ENCODE peak calls at places on chromosome 16, in ten cellular contexts. P is ecto neural progenitor cell, H is ELF-1, V is bronchial epithelial cell, O is esophagus muscularis mucosa, I is left cardiac atrium, F is esophagus squamous epithelium, B is GM12891, Z is AG08396, J is cardiac septum. M is an unnamed sample.

GRCh38 chr16:83955218-83956130 is 2.4 kb downstream of the OSGIN1 start:
- DNase-seq in P (no peak), H (no peak), V (no peak), O (no peak), I (no peak), F (no peak), B (no peak), Z (no peak), J (no peak), M (peak; percentile 57)

GRCh38 chr16:75251280-75252048 is at the start of gene BCAR1:
- DNase-seq in P (peak; percentile 97), H (peak; percentile 91), V (peak; percentile 58), O (peak; percentile 96), I (peak; percentile 93), F (no peak), B (peak; percentile 95), Z (peak; percentile 92), J (peak; percentile 91), M (peak; percentile 92)

GRCh38 chr16:86498155-86498651 is 12.1 kb upstream of the FOXF1 start:
- DNase-seq in P (no peak), H (no peak), V (no peak), O (no peak), I (no peak), F (no peak), B (no peak), Z (peak; percentile 45), J (no peak), M (no peak)

GRCh38 chr16:23509763-23510153 is 536 bp downstream of the GGA2 start:
- DNase-seq in P (peak; percentile 79), H (peak; percentile 18), V (no peak), O (no peak), I (peak; percentile 40), F (no peak), B (no peak), Z (peak; percentile 31), J (no peak), M (peak; percentile 71)

GRCh38 chr16:71985262-71985974 is 14.8 kb downstream of the PKD1L3 start:
- DNase-seq in P (no peak), H (no peak), V (no peak), O (no peak), I (no peak), F (no peak), B (no peak), Z (no peak), J (no peak), M (no peak)

GRCh38 chr16:1335211-1335971 is 1.9 kb downstream of the BAIAP3 start:
- DNase-seq in P (no peak), H (no peak), V (no peak), O (no peak), I (no peak), F (no peak), B (no peak), Z (no peak), J (no peak), M (no peak)

GRCh38 chr16:10949424-10949970 is 5.1 kb downstream of the CLEC16A start:
- DNase-seq in P (no peak), H (peak; percentile 80), V (no peak), O (no peak), I (no peak), F (no peak), B (no peak), Z (no peak), J (no peak), M (peak; percentile 26)

GRCh38 chr16:68401871-68402747 is 46.2 kb downstream of the SMPD3 start:
- DNase-seq in P (no peak), H (no peak), V (peak; percentile 52), O (no peak), I (no peak), F (no peak), B (no peak), Z (peak; percentile 61), J (no peak), M (peak; percentile 93)

GRCh38 chr16:49120631-49121030 is 161.0 kb downstream of the CBLN1 start:
- DNase-seq in P (no peak), H (no peak), V (peak; percentile 22), O (no peak), I (no peak), F (no peak), B (no peak), Z (no peak), J (no peak), M (no peak)

GRCh38 chr16:69921125-69921524 is 30.0 kb upstream of the CLEC18A start:
- DNase-seq in P (no peak), H (no peak), V (no peak), O (no peak), I (no peak), F (no peak), B (no peak), Z (no peak), J (peak; percentile 5), M (no peak)

GRCh38 chr16:22380529-22380928 is 6.1 kb upstream of the CDR2 start:
- DNase-seq in P (no peak), H (no peak), V (no peak), O (no peak), I (no peak), F (no peak), B (no peak), Z (no peak), J (no peak), M (peak; percentile 37)

GRCh38 chr16:83624436-83625120 is 183.2 kb upstream of the HSBP1 start:
- DNase-seq in P (no peak), H (peak; percentile 74), V (no peak), O (peak; percentile 80), I (no peak), F (no peak), B (no peak), Z (no peak), J (no peak), M (no peak)

GRCh38 chr16:2148714-2149629 is 547 bp downstream of the RAB26 start:
- DNase-seq in P (no peak), H (peak; percentile 41), V (peak; percentile 4), O (no peak), I (no peak), F (no peak), B (no peak), Z (no peak), J (no peak), M (peak; percentile 61)

GRCh38 chr16:76193851-76194620 is 83.2 kb upstream of the CNTNAP4 start:
- DNase-seq in P (no peak), H (no peak), V (peak; percentile 3), O (no peak), I (no peak), F (no peak), B (no peak), Z (no peak), J (no peak), M (no peak)

GRCh38 chr16:23786964-23787571 is 32.2 kb downstream of the CHP2 start:
- DNase-seq in P (no peak), H (peak; percentile 20), V (no peak), O (no peak), I (no peak), F (no peak), B (no peak), Z (no peak), J (no peak), M (no peak)

GRCh38 chr16:10828851-10829331 is 10.3 kb upstream of the TVP23A start:
- DNase-seq in P (no peak), H (peak; percentile 23), V (peak; percentile 73), O (peak; percentile 95), I (peak; percentile 97), F (no peak), B (no peak), Z (peak; percentile 74), J (peak; percentile 95), M (peak; percentile 93)

GRCh38 chr16:29926675-29927522 is 873 bp upstream of the KCTD13 start:
- DNase-seq in P (no peak), H (no peak), V (peak; percentile 18), O (no peak), I (no peak), F (no peak), B (no peak), Z (peak; percentile 39), J (no peak), M (peak; percentile 69)

GRCh38 chr16:48580925-48581500 is 29.0 kb downstream of the N4BP1 start:
- DNase-seq in P (no peak), H (no peak), V (peak; percentile 35), O (no peak), I (no peak), F (no peak), B (no peak), Z (no peak), J (no peak), M (peak; percentile 52)

GRCh38 chr16:27720731-27721547 is 171.0 kb downstream of the KATNIP start:
- DNase-seq in P (peak; percentile 58), H (peak; percentile 30), V (no peak), O (no peak), I (peak; percentile 35), F (no peak), B (no peak), Z (no peak), J (peak; percentile 54), M (peak; percentile 9)

GRCh38 chr16:77172964-77173363 is 18.0 kb upstream of the MON1B start:
- DNase-seq in P (no peak), H (no peak), V (peak; percentile 15), O (no peak), I (no peak), F (no peak), B (no peak), Z (no peak), J (no peak), M (no peak)

GRCh38 chr16:80045944-80046660 is 445.6 kb upstream of the MAF start:
- DNase-seq in P (no peak), H (no peak), V (no peak), O (no peak), I (no peak), F (no peak), B (no peak), Z (no peak), J (no peak), M (no peak)

GRCh38 chr16:30641378-30641982 is 9.3 kb upstream of the PRR14 start:
- DNase-seq in P (no peak), H (no peak), V (no peak), O (no peak), I (no peak), F (no peak), B (no peak), Z (no peak), J (no peak), M (no peak)

M was measured in GM23248.